ENCODE peak calls at places on chromosomes 6 and 20, in five cellular contexts. M, F, W, L and B are unnamed samples. For H3K4me1, the result is how much of the 10 kb centered on the place peaks cover.

GRCh38 chr6:160273760-160274159 is 15.1 kb upstream of the SLC22A2 start:
- DNase-seq in M (no peak), F (no peak), W (no peak), L (peak), B (no peak)

GRCh38 chr6:134466751-134467525 is 149.0 kb upstream of the SGK1 start:
- DNase-seq in M (no peak), F (no peak), W (no peak), L (peak), B (no peak)

GRCh38 chr6:109947001-109947400 is 31.1 kb upstream of the GPR6 start:
- DNase-seq in M (no peak), F (no peak), W (no peak), L (no peak), B (no peak)

GRCh38 chr20:32450484-32451061 is 92.4 kb downstream of the ASXL1 start:
- DNase-seq in M (no peak), F (no peak), W (peak), L (no peak), B (no peak)

GRCh38 chr20:50491926-50492634 is 18.1 kb upstream of the PTPN1 start:
- DNase-seq in M (no peak), F (no peak), W (no peak), L (no peak), B (no peak)

GRCh38 chr20:37379967-37380828 is 34.3 kb downstream of the SRC start:
- DNase-seq in M (peak), F (no peak), W (peak), L (peak), B (no peak)

GRCh38 chr20:57040924-57041323 is 225.5 kb downstream of the BMP7 start:
- DNase-seq in M (no peak), F (no peak), W (no peak), L (peak), B (no peak)

GRCh38 chr6:32369678-32370077 is 2.0 kb downstream of the TSBP1 start:
- DNase-seq in M (no peak), F (no peak), W (no peak), L (peak), B (no peak)

GRCh38 chr6:143513410-143513809 is 1.9 kb upstream of the FUCA2 start:
- DNase-seq in M (peak), F (no peak), W (no peak), L (peak), B (no peak)

GRCh38 chr6:36120979-36121706 is 9.2 kb upstream of the MAPK13 start:
- DNase-seq in M (peak), F (peak), W (peak), L (peak), B (no peak)

GRCh38 chr6:1089860-1090259 is 222.0 kb upstream of the FOXQ1 start:
- DNase-seq in M (no peak), F (no peak), W (no peak), L (no peak), B (no peak)

GRCh38 chr20:55038684-55039083 is 563.3 kb downstream of the DOK5 start:
- DNase-seq in M (no peak), F (no peak), W (no peak), L (no peak), B (no peak)

GRCh38 chr20:10705801-10706459 is 32.1 kb upstream of the JAG1 start:
- DNase-seq in M (no peak), F (no peak), W (no peak), L (peak), B (no peak)

GRCh38 chr6:28802417-28803336 is 121.1 kb downstream of the TRIM27 start:
- DNase-seq in M (no peak), F (no peak), W (no peak), L (peak), B (no peak)

GRCh38 chr6:90573624-90574023 is 13.2 kb downstream of the MAP3K7 start:
- DNase-seq in M (no peak), F (no peak), W (no peak), L (no peak), B (no peak)

GRCh38 chr6:46715106-46715505 is 20.1 kb downstream of the PLA2G7 start:
- DNase-seq in M (no peak), F (no peak), W (no peak), L (no peak), B (no peak)

GRCh38 chr20:54231006-54231405 is 23.1 kb downstream of the PFDN4 start:
- DNase-seq in M (no peak), F (no peak), W (no peak), L (no peak), B (no peak)

GRCh38 chr20:24443436-24443835 is 26.0 kb upstream of the SYNDIG1 start:
- DNase-seq in M (no peak), F (no peak), W (no peak), L (no peak), B (peak)

GRCh38 chr20:46557231-46557956 is 6.9 kb upstream of the OCSTAMP start:
- DNase-seq in M (no peak), F (no peak), W (no peak), L (no peak), B (no peak)

GRCh38 chr6:76708641-76709331 is 636.3 kb upstream of the IMPG1 start:
- DNase-seq in M (no peak), F (no peak), W (no peak), L (no peak), B (no peak)

GRCh38 chr20:23295934-23296333 is 54.7 kb upstream of the NXT1 start:
- DNase-seq in M (no peak), F (no peak), W (no peak), L (no peak), B (no peak)

GRCh38 chr20:58102252-58102651 is 126.2 kb downstream of the ANKRD60 start:
- DNase-seq in M (no peak), F (no peak), W (no peak), L (no peak), B (no peak)

GRCh38 chr6:126550323-126550722 is 210.4 kb downstream of the CENPW start:
- DNase-seq in M (no peak), F (no peak), W (no peak), L (peak), B (no peak)

GRCh38 chr6:131656667-131657066 is 19.6 kb downstream of the ENPP3 start:
- DNase-seq in M (no peak), F (no peak), W (no peak), L (no peak), B (no peak)

GRCh38 chr20:12893019-12893418 is 115.8 kb upstream of the SPTLC3 start:
- DNase-seq in M (no peak), F (no peak), W (no peak), L (no peak), B (no peak)

GRCh38 chr6:145310116-145310515 is 425.2 kb downstream of the EPM2A start:
- DNase-seq in M (no peak), F (no peak), W (no peak), L (no peak), B (no peak)

GRCh38 chr6:46465294-46466165 is 25.7 kb downstream of the RCAN2 start:
- DNase-seq in M (no peak), F (no peak), W (no peak), L (no peak), B (no peak)

GRCh38 chr6:53466257-53466656 is 78.6 kb downstream of the GCLC start:
- DNase-seq in M (no peak), F (no peak), W (no peak), L (no peak), B (no peak)

GRCh38 chr20:6081236-6081635 is 27.4 kb upstream of the LRRN4 start:
- DNase-seq in M (no peak), F (peak), W (peak), L (no peak), B (no peak)

GRCh38 chr6:37029249-37029959 is 23.9 kb downstream of the FGD2 start:
- DNase-seq in M (peak), F (peak), W (peak), L (peak), B (peak)

GRCh38 chr6:72826033-72826432 is 204.2 kb downstream of the KCNQ5 start:
- DNase-seq in M (no peak), F (no peak), W (no peak), L (no peak), B (no peak)

GRCh38 chr6:25050356-25050755 is 114.6 kb upstream of the RIPOR2 start:
- DNase-seq in M (no peak), F (no peak), W (no peak), L (no peak), B (no peak)

GRCh38 chr20:19642861-19643260 is 115.2 kb upstream of the RIN2 start:
- DNase-seq in M (no peak), F (no peak), W (no peak), L (no peak), B (no peak)

GRCh38 chr20:18587665-18588553 is at the start of gene DTD1:
- DNase-seq in M (peak), F (peak), W (peak), L (peak), B (peak)

GRCh38 chr20:50376888-50377459 is 133.2 kb upstream of the PTPN1 start:
- DNase-seq in M (no peak), F (no peak), W (no peak), L (no peak), B (no peak)

GRCh38 chr20:15440249-15440820 is 1102.9 kb upstream of the FLRT3 start:
- DNase-seq in M (no peak), F (no peak), W (no peak), L (no peak), B (no peak)

GRCh38 chr20:50003253-50003656 is 20.5 kb downstream of the SNAI1 start:
- DNase-seq in M (no peak), F (no peak), W (no peak), L (peak), B (no peak)

GRCh38 chr6:54909184-54909583 is 62.6 kb downstream of the FAM83B start:
- DNase-seq in M (no peak), F (no peak), W (no peak), L (no peak), B (no peak)
- H3K4me1 ChIP-seq in M (under half), F (under half), W (under half), L (under half), B (under half)

DNA sequence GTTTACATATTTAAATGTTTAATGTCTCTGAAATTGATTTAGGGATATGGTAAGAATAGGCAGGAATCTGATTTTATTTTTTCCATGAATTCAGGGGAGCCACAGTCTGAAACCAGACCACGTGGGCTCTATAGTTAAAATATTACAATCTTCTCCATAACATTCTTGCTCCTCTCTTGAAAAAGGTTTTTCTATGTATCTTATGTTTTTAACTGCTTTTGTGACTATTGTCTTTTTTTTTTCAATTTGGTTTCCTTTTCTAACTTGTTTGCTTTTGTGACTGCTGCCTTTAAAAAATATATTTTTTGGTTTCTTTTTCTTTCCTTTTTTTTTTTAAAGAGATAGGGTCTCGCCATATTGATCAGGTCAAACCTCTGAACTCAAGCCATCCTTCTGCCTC is 40.1 kb downstream of the TNFAIP3 start:
- DNase-seq in M (no peak), F (no peak), W (no peak), L (no peak), B (no peak)
- H3K4me1 ChIP-seq in M (under half), F (under half), W (under half), L (under half), B (under half)

DNA sequence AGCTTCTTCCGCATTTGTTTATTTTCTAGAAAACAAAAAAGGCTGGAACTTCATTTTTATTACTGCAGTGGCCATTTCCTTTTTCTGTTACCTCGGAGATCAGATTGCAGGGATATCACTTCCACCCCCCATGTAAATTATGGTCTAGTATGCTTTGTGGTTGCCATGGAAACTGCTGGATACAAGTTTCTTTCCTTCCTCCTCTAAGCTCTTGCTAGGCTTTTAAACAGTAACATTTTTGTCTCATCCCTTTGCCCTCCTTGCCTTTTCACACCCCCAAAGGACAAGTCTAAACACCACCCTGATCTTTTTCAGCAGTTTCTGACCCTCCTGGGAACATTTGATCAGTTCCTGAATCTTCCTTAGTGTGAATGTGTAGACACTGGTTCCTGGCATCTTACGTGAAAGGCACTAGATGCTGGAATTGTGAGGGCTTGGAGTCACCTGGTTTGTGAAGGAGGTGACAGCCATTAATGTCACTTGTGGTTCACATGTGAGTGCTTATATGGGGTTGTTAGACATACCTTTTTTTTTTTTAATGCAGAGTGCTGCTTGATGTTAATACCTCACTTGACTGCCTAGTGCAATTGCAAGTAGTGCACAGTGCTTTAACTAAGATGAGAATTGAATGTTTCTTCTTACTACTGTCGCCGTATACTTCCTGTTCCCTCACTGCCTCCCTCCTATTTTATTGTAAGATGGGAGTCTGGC is 181.6 kb downstream of the JARID2 start:
- DNase-seq in M (no peak), F (no peak), W (no peak), L (no peak), B (no peak)
- H3K4me1 ChIP-seq in M (half or more), F (half or more), W (under half), L (under half), B (under half)

GRCh38 chr20:63855363-63856110 is 5.8 kb upstream of the ABHD16B start:
- DNase-seq in M (no peak), F (peak), W (no peak), L (no peak), B (no peak)

GRCh38 chr20:63850689-63851547 is 10.4 kb upstream of the ABHD16B start:
- DNase-seq in M (no peak), F (no peak), W (no peak), L (no peak), B (no peak)

GRCh38 chr20:63854766-63855362 is 6.4 kb upstream of the ABHD16B start:
- DNase-seq in M (no peak), F (peak), W (no peak), L (no peak), B (no peak)

GRCh38 chr20:63856111-63856511 is 5.2 kb upstream of the ABHD16B start:
- DNase-seq in M (no peak), F (no peak), W (no peak), L (no peak), B (no peak)

DNA sequence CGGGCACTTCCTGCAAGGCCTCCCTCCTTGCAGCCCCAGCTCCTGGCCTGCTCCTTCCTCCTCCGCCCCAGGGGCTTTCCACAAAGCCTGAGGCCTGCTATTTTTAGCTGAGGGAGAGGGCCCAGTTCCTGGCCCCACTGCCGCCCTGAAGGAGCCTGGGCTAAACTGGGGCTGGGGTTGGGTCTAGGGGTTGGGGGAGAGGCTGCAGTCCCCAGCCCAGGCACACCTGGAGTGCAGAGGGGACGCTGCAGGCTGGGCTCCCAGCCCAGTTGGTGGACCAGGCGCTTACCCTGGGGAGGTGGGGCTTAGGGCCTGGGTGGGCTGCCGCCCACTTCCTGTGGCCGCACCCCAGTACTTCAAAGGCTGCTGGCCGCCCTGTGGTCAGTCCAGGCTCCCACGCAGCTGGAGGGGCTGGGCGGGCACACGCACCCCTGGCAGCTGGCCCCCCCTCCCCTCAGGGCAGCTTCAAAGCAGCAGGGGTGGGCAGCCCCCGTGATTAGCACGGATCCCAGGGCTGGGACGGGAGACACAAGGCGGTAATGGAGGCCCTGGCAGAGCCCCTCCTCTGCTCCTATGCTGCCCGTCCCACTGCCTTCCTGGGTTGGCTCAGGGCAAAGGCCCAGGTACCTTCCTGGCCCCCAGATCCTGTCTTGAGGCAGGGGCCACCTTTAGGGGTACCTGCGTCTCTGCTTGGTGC is 7.1 kb upstream of the ABHD16B start:
- DNase-seq in M (no peak), F (peak), W (no peak), L (no peak), B (no peak)
- H3K4me1 ChIP-seq in M (half or more), F (half or more), W (under half), L (under half), B (under half)

GRCh38 chr6:92159046-92159445 is 1260.3 kb downstream of the EPHA7 start:
- DNase-seq in M (no peak), F (no peak), W (no peak), L (no peak), B (no peak)
- H3K4me1 ChIP-seq in M (under half), F (under half), W (under half), L (under half), B (under half)